ENCODE peak calls at places on chromosomes 4 and X, in four cellular contexts. H is GM23248, U is hepatocyte, S is ovary. V is an unnamed sample.
A peak's percentile ranks its signal among the peaks of the same experiment; 100 is the strongest.

GRCh38 chrX:102746134-102746584 is 25.6 kb downstream of the GPRASP3 start:
- DNase-seq in S (peak; percentile 69), U (peak; percentile 50), H (peak; percentile 67), V (no peak)

GRCh38 chrX:9091253-9091652 is 57.3 kb upstream of the FAM9B start:
- DNase-seq in U (no peak), H (no peak), S (no peak), V (no peak)

GRCh38 chr4:54818481-54818880 is 160.7 kb downstream of the KIT start:
- DNase-seq in U (no peak), S (no peak), H (no peak), V (no peak)

GRCh38 chr4:110231869-110232268 is 33.5 kb upstream of the ELOVL6 start:
- DNase-seq in H (no peak), U (peak; percentile 18), S (no peak), V (no peak)

GRCh38 chrX:72685810-72686465 is 28.2 kb downstream of the PHKA1 start:
- DNase-seq in U (no peak), H (peak; percentile 62), S (no peak), V (peak; percentile 0)

GRCh38 chr4:188254211-188254610 is 115.0 kb downstream of the TRIML1 start:
- DNase-seq in S (no peak), U (no peak), H (no peak), V (no peak)

GRCh38 chrX:112147206-112147605 is 64.6 kb upstream of the TRPC5 start:
- DNase-seq in U (peak; percentile 54), S (no peak), H (peak; percentile 34), V (no peak)

GRCh38 chr4:170398228-170398627 is 308.5 kb upstream of the AADAT start:
- DNase-seq in U (no peak), S (no peak), H (no peak), V (peak; percentile 70)

GRCh38 chrX:107102980-107103379 is 15.6 kb downstream of the RBM41 start:
- DNase-seq in S (no peak), U (no peak), H (peak; percentile 14), V (no peak)

GRCh38 chr4:75385139-75385538 is 129.1 kb downstream of the RCHY1 start:
- DNase-seq in H (no peak), S (no peak), U (no peak), V (no peak)

GRCh38 chr4:16667464-16667863 is 231.0 kb downstream of the LDB2 start:
- DNase-seq in U (no peak), H (peak; percentile 96), S (no peak), V (no peak)

GRCh38 chr4:176844448-176844847 is 51.7 kb upstream of the VEGFC start:
- DNase-seq in S (no peak), H (no peak), U (no peak), V (no peak)

GRCh38 chr4:14749910-14750309 is 252.4 kb upstream of the CPEB2 start:
- DNase-seq in S (no peak), U (peak; percentile 16), H (peak; percentile 30), V (peak; percentile 3)

GRCh38 chrX:142686653-142687283 is 339.0 kb upstream of the SPANXN4 start:
- DNase-seq in S (no peak), H (no peak), U (peak; percentile 4), V (no peak)

GRCh38 chrX:19554786-19555185 is 39.5 kb upstream of the MAP3K15 start:
- DNase-seq in S (no peak), U (no peak), H (peak; percentile 88), V (no peak)

GRCh38 chrX:110418220-110418856 is 59.7 kb downstream of the RTL9 start:
- DNase-seq in H (peak; percentile 79), U (peak; percentile 69), S (peak; percentile 65), V (peak; percentile 22)

GRCh38 chr4:161856711-161857326 is 307.0 kb downstream of the FSTL5 start:
- DNase-seq in U (no peak), S (no peak), H (no peak), V (no peak)

GRCh38 chr4:81506731-81507130 is 35.0 kb upstream of the RASGEF1B start:
- DNase-seq in U (no peak), H (no peak), S (no peak), V (no peak)

GRCh38 chr4:129218897-129219296 is 122.9 kb downstream of the C4orf33 start:
- DNase-seq in U (no peak), H (peak; percentile 2), S (no peak), V (no peak)

GRCh38 chrX:101409043-101409442 is 1.0 kb downstream of the HNRNPH2 start:
- DNase-seq in U (peak; percentile 17), H (peak; percentile 40), S (no peak), V (peak; percentile 73)

GRCh38 chr4:133186845-133187244 is 37.8 kb downstream of the PCDH10 start:
- DNase-seq in S (no peak), H (peak; percentile 38), U (no peak), V (no peak)

GRCh38 chr4:15670576-15670975 is 11.1 kb upstream of the FAM200B start:
- DNase-seq in H (no peak), S (no peak), U (no peak), V (no peak)

GRCh38 chr4:38958453-38958852 is 73.8 kb downstream of the TMEM156 start:
- DNase-seq in U (no peak), S (no peak), H (no peak), V (no peak)

GRCh38 chr4:178632415-178632814 is 1190.2 kb upstream of the AGA start:
- DNase-seq in U (no peak), H (no peak), S (no peak), V (no peak)

GRCh38 chrX:43349363-43349762 is 306.7 kb upstream of the MAOA start:
- DNase-seq in S (no peak), U (peak; percentile 46), H (peak; percentile 44), V (peak; percentile 60)

GRCh38 chr4:40186665-40187014 is 10.2 kb upstream of the RHOH start:
- DNase-seq in H (no peak), S (no peak), U (no peak), V (no peak)

GRCh38 chrX:133094098-133094731 is 2.7 kb downstream of the USP26 start:
- DNase-seq in H (no peak), U (no peak), S (no peak), V (no peak)

GRCh38 chrX:103830848-103831247 is 1.2 kb downstream of the RAB9B start:
- DNase-seq in H (no peak), U (no peak), S (no peak), V (no peak)
- H3K27ac ChIP-seq in H (no peak overlapping the region), U (no peak overlapping the region), S (no peak overlapping the region), V (no peak overlapping the region)

GRCh38 chr4:119730644-119730995 is 102.0 kb upstream of the PDE5A start:
- DNase-seq in U (no peak), S (no peak), H (peak; percentile 43), V (no peak)

GRCh38 chr4:119731146-119731742 is 102.6 kb upstream of the PDE5A start:
- DNase-seq in S (no peak), H (no peak), U (no peak), V (no peak)

GRCh38 chr4:119729815-119730643 is 101.4 kb upstream of the PDE5A start:
- DNase-seq in U (peak; percentile 77), H (peak; percentile 90), S (no peak), V (peak; percentile 30)

GRCh38 chr4:119728185-119728584 is 99.6 kb upstream of the PDE5A start:
- DNase-seq in H (no peak), S (no peak), U (no peak), V (no peak)

GRCh38 chr4:119728692-119729593 is 100.3 kb upstream of the PDE5A start:
- DNase-seq in H (no peak), U (no peak), S (no peak), V (no peak)
- H3K4me1 ChIP-seq in H (peaks cover 70% of the 10 kb centered on the region), U (peaks cover 28% of the 10 kb centered on the region), S (peaks cover 6% of the 10 kb centered on the region), V (no peaks in the 10 kb centered on the region)

DNA sequence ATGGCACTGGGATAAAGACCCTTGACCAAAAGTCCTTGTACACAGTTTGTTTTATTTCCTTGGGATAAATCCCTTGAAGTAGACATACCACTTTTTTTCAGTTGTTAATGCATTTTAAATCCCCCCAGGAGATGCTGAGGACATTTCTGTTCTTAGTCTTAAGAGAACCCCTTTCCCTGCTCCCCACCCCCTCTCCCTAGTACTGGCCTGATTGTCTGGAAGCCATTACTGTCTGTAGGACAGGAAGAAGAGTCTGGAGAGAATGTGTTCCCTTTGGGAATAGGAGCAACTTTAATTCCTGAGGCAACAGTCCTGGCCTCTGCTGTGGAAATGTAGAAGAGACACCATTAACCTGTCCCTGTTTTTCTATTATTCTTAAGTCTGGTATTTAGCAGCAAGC is 52.3 kb upstream of the TMEM131L start:
- DNase-seq in U (no peak), S (no peak), H (no peak), V (no peak)
- H3K4me3 ChIP-seq in U (no peak overlapping the region), S (no peak overlapping the region), H (no peak overlapping the region), V (no peak overlapping the region)

DNA sequence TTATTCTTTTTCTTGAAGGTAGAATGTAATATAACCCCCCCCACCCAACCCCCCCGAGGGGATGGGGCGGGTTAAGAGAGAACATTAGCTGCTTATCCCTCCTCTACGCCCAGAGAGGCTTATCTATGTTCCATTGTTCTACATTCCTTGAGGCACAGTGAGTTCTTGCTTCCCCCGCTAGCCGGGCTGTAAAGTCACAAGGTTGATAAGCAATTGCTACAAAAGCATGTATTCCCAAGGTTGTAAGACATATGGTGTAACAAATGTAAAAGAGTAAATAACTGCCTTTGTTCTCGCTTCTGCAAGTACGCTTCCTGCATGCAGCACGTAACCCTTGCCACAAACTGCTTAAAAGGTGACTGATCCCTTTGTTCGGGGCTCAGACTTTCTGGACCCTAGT is 8.2 kb downstream of the DCAF8L2 start:
- DNase-seq in H (no peak), U (peak; percentile 16), S (peak; percentile 60), V (peak; percentile 14)
- H3K27ac ChIP-seq in H (no peak overlapping the region), U (no peak overlapping the region), S (no peak overlapping the region), V (no peak overlapping the region)

GRCh38 chr4:87030124-87030523 is 95.3 kb downstream of the AFF1 start:
- DNase-seq in U (no peak), S (no peak), H (no peak), V (no peak)
- H3K4me1 ChIP-seq in U (peaks cover 51% of the 10 kb centered on the region), S (peaks cover 49% of the 10 kb centered on the region), H (peaks cover 57% of the 10 kb centered on the region), V (peaks cover 14% of the 10 kb centered on the region)

V was measured in small intestine.